ENCODE peak calls at places on chromosomes 11 and 22, in six cellular contexts. One of them, this sample, is unnamed.

GRCh38 chr11:68150029-68150428 is 28.8 kb upstream of the CHKA start:
- DNase-seq in kidney: no peak
- DNase-seq in sigmoid colon: no peak
- DNase-seq in HepG2: peak; percentile 46
- DNase-seq in brain microvascular endothelial cell: peak; percentile 67
- DNase-seq in ovary: peak; percentile 57
- DNase-seq in this sample: no peak

GRCh38 chr11:17730608-17731462 is 3.7 kb upstream of the KCNC1 start:
- DNase-seq in kidney: peak; percentile 88
- DNase-seq in sigmoid colon: peak; percentile 77
- DNase-seq in HepG2: peak; percentile 64
- DNase-seq in brain microvascular endothelial cell: peak; percentile 57
- DNase-seq in ovary: peak; percentile 49
- DNase-seq in this sample: peak; percentile 60

GRCh38 chr11:130782361-130783221 is 133.7 kb downstream of the SNX19 start:
- DNase-seq in kidney: no peak
- DNase-seq in sigmoid colon: no peak
- DNase-seq in HepG2: no peak
- DNase-seq in brain microvascular endothelial cell: peak; percentile 64
- DNase-seq in ovary: no peak
- DNase-seq in this sample: no peak

GRCh38 chr22:48138427-48138826 is 1376.0 kb downstream of the TBC1D22A start:
- DNase-seq in kidney: no peak
- DNase-seq in sigmoid colon: no peak
- DNase-seq in HepG2: no peak
- DNase-seq in brain microvascular endothelial cell: no peak
- DNase-seq in ovary: no peak
- DNase-seq in this sample: no peak

GRCh38 chr11:2779499-2779980 is 79.7 kb upstream of the KCNQ1OT1 start:
- DNase-seq in kidney: no peak
- DNase-seq in sigmoid colon: no peak
- DNase-seq in HepG2: no peak
- DNase-seq in brain microvascular endothelial cell: no peak
- DNase-seq in ovary: peak; percentile 44
- DNase-seq in this sample: no peak

GRCh38 chr11:70107191-70107590 is 29.1 kb downstream of the ANO1 start:
- DNase-seq in kidney: no peak
- DNase-seq in sigmoid colon: no peak
- DNase-seq in HepG2: no peak
- DNase-seq in brain microvascular endothelial cell: no peak
- DNase-seq in ovary: no peak
- DNase-seq in this sample: no peak

GRCh38 chr22:50703726-50704509 is 31.3 kb downstream of the SHANK3 start:
- DNase-seq in kidney: peak; percentile 61
- DNase-seq in sigmoid colon: peak; percentile 55
- DNase-seq in HepG2: no peak
- DNase-seq in brain microvascular endothelial cell: no peak
- DNase-seq in ovary: no peak
- DNase-seq in this sample: no peak

GRCh38 chr11:18836415-18836814 is 44.8 kb upstream of the PTPN5 start:
- DNase-seq in kidney: no peak
- DNase-seq in sigmoid colon: no peak
- DNase-seq in HepG2: no peak
- DNase-seq in brain microvascular endothelial cell: no peak
- DNase-seq in ovary: no peak
- DNase-seq in this sample: no peak

GRCh38 chr11:85052636-85053035 is 574.5 kb downstream of the DLG2 start:
- DNase-seq in kidney: no peak
- DNase-seq in sigmoid colon: no peak
- DNase-seq in HepG2: no peak
- DNase-seq in brain microvascular endothelial cell: no peak
- DNase-seq in ovary: no peak
- DNase-seq in this sample: no peak

GRCh38 chr11:116459233-116459632 is 313.6 kb downstream of the BUD13 start:
- DNase-seq in kidney: no peak
- DNase-seq in sigmoid colon: peak; percentile 91
- DNase-seq in HepG2: no peak
- DNase-seq in brain microvascular endothelial cell: no peak
- DNase-seq in ovary: peak; percentile 27
- DNase-seq in this sample: no peak

GRCh38 chr11:133541331-133542095 is 9.2 kb upstream of the OPCML start:
- DNase-seq in kidney: no peak
- DNase-seq in sigmoid colon: no peak
- DNase-seq in HepG2: no peak
- DNase-seq in brain microvascular endothelial cell: no peak
- DNase-seq in ovary: no peak
- DNase-seq in this sample: no peak

GRCh38 chr11:680476-680875 is 14.5 kb downstream of the DEAF1 start:
- DNase-seq in kidney: no peak
- DNase-seq in sigmoid colon: no peak
- DNase-seq in HepG2: no peak
- DNase-seq in brain microvascular endothelial cell: no peak
- DNase-seq in ovary: no peak
- DNase-seq in this sample: no peak

GRCh38 chr11:680970-681369 is 14.1 kb downstream of the DEAF1 start:
- DNase-seq in kidney: no peak
- DNase-seq in sigmoid colon: no peak
- DNase-seq in HepG2: no peak
- DNase-seq in brain microvascular endothelial cell: no peak
- DNase-seq in ovary: no peak
- DNase-seq in this sample: no peak

GRCh38 chr11:674406-674805 is 20.6 kb downstream of the DEAF1 start:
- DNase-seq in kidney: no peak
- DNase-seq in sigmoid colon: no peak
- DNase-seq in HepG2: no peak
- DNase-seq in brain microvascular endothelial cell: no peak
- DNase-seq in ovary: no peak
- DNase-seq in this sample: no peak

GRCh38 chr11:678297-678696 is 16.7 kb downstream of the DEAF1 start:
- DNase-seq in kidney: no peak
- DNase-seq in sigmoid colon: no peak
- DNase-seq in HepG2: no peak
- DNase-seq in brain microvascular endothelial cell: no peak
- DNase-seq in ovary: no peak
- DNase-seq in this sample: no peak

GRCh38 chr11:679271-680207 is 15.5 kb downstream of the DEAF1 start:
- DNase-seq in kidney: no peak
- DNase-seq in sigmoid colon: no peak
- DNase-seq in HepG2: no peak
- DNase-seq in brain microvascular endothelial cell: no peak
- DNase-seq in ovary: no peak
- DNase-seq in this sample: no peak
- H3K27ac ChIP-seq in kidney: no peak overlapping the region
- H3K27ac ChIP-seq in sigmoid colon: no peak overlapping the region
- H3K27ac ChIP-seq in HepG2: no peak overlapping the region
- H3K27ac ChIP-seq in brain microvascular endothelial cell: no peak overlapping the region
- H3K27ac ChIP-seq in ovary: no peak overlapping the region
- H3K27ac ChIP-seq in this sample: no peak overlapping the region

DNA sequence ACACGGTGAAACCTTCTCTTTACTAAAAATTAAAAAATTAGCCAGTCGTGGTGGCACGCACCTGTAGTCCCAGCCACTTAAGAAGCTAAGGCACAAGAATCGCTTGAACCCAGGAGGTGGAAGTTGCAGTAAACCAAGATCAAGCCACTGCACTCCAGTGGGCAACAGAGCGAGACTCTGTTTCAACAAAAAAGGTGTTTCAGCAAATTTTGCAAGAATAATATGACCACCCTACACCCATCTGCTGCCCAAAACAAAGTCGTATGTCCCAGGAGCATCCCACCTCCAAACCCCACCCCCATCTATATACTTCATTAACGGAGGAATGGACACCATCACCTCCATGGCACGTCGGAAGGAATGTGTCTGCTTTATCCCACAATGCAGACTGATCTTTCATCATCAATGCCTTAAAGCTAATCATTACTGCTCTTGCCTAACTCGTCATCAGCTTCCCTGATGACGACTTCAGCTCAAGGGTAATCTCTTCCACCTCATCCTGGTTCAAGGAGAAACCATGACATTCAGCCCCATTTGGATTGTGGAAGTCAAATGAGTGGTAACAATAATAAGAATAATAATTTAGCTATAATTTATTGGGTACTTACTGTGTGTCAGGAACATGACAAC is 34.1 kb downstream of the SCGB1A1 start:
- DNase-seq in kidney: no peak
- DNase-seq in sigmoid colon: no peak
- DNase-seq in HepG2: no peak
- DNase-seq in brain microvascular endothelial cell: no peak
- DNase-seq in ovary: no peak
- DNase-seq in this sample: no peak
- TF ChIP-seq CTCF in kidney: no peak
- TF ChIP-seq CTCF in sigmoid colon: no peak
- TF ChIP-seq CTCF in HepG2: no peak
- TF ChIP-seq CTCF in brain microvascular endothelial cell: no peak
- TF ChIP-seq CTCF in ovary: no peak
- TF ChIP-seq CTCF in this sample: no peak

GRCh38 chr11:72602250-72602904 is 71.8 kb downstream of the PDE2A start:
- DNase-seq in kidney: no peak
- DNase-seq in sigmoid colon: no peak
- DNase-seq in HepG2: no peak
- DNase-seq in brain microvascular endothelial cell: no peak
- DNase-seq in ovary: no peak
- DNase-seq in this sample: no peak

GRCh38 chr11:72598901-72599300 is 75.3 kb downstream of the PDE2A start:
- DNase-seq in kidney: no peak
- DNase-seq in sigmoid colon: peak; percentile 81
- DNase-seq in HepG2: peak; percentile 28
- DNase-seq in brain microvascular endothelial cell: peak; percentile 27
- DNase-seq in ovary: peak; percentile 47
- DNase-seq in this sample: peak; percentile 36

GRCh38 chr11:72598466-72598865 is 75.8 kb downstream of the PDE2A start:
- DNase-seq in kidney: no peak
- DNase-seq in sigmoid colon: no peak
- DNase-seq in HepG2: no peak
- DNase-seq in brain microvascular endothelial cell: no peak
- DNase-seq in ovary: no peak
- DNase-seq in this sample: no peak

GRCh38 chr11:72600557-72600956 is 73.7 kb downstream of the PDE2A start:
- DNase-seq in kidney: no peak
- DNase-seq in sigmoid colon: no peak
- DNase-seq in HepG2: no peak
- DNase-seq in brain microvascular endothelial cell: no peak
- DNase-seq in ovary: no peak
- DNase-seq in this sample: no peak

DNA sequence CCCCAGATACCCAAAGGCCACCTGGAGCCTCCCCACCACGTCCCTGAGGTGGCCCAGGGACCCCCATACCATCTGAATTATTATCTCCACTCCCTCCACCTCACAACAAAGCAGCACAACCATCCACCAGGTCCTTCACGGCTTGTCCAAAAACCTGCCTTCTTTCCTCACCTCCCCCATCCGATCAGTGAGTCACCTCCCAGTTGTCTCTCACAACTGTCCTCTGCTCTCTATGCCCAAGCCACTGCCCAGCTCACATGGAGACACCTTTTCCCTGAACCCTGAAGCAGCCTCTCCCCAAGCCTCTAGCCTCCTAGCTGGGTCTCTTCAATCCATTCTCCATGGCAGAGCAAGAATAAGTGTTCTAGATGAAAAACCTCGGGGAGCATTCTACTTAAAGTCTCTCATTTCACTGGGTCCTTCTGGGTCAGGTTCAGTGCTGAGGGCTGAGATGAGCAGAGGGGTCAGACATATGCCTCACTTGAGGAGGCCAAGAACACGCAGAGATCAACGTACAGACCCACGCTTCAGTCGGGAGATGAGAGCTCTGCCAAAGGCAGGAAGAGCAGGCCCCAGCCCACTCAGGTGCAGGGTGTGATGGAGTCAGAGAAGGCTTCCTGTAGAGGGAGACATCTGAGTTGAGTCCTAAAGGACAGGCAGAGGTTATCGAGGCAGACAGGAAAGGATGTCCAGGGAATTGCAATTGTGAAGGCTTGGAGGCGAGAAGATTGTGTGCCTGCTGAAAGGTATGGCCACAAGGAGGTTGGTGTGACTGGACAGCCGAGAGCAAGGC is 74.7 kb downstream of the PDE2A start:
- DNase-seq in kidney: no peak
- DNase-seq in sigmoid colon: no peak
- DNase-seq in HepG2: no peak
- DNase-seq in brain microvascular endothelial cell: no peak
- DNase-seq in ovary: no peak
- DNase-seq in this sample: no peak
- H3K36me3 ChIP-seq in kidney: no peaks in the 10 kb centered on the region
- H3K36me3 ChIP-seq in sigmoid colon: no peaks in the 10 kb centered on the region
- H3K36me3 ChIP-seq in HepG2: no peaks in the 10 kb centered on the region
- H3K36me3 ChIP-seq in brain microvascular endothelial cell: no peaks in the 10 kb centered on the region
- H3K36me3 ChIP-seq in ovary: no peaks in the 10 kb centered on the region
- H3K36me3 ChIP-seq in this sample: no peaks in the 10 kb centered on the region

GRCh38 chr22:44964722-44965078 is 45.1 kb downstream of the PHF21B start:
- DNase-seq in kidney: no peak
- DNase-seq in sigmoid colon: no peak
- DNase-seq in HepG2: no peak
- DNase-seq in brain microvascular endothelial cell: no peak
- DNase-seq in ovary: no peak
- DNase-seq in this sample: no peak
- H3K27ac ChIP-seq in kidney: no peak overlapping the region
- H3K27ac ChIP-seq in sigmoid colon: no peak overlapping the region
- H3K27ac ChIP-seq in HepG2: no peak overlapping the region
- H3K27ac ChIP-seq in brain microvascular endothelial cell: no peak overlapping the region
- H3K27ac ChIP-seq in ovary: no peak overlapping the region
- H3K27ac ChIP-seq in this sample: no peak overlapping the region